ENCODE peak calls at places on chromosomes 12 and 14, in five cellular contexts. E, R, B, L and A are unnamed samples.

GRCh38 chr12:69151254-69151751 is 88.1 kb upstream of the CPSF6 start:
- DNase-seq in R (no peak), E (no peak), L (no peak), B (no peak), A (no peak)

GRCh38 chr12:116427200-116427932 is 131.8 kb upstream of the MAP1LC3B2 start:
- DNase-seq in E (no peak), R (peak; percentile 93), B (peak; percentile 23), L (peak; percentile 60), A (no peak)

GRCh38 chr14:33617154-33617553 is 333.7 kb downstream of the EGLN3 start:
- DNase-seq in E (no peak), R (peak; percentile 94), L (no peak), B (no peak), A (no peak)

GRCh38 chr12:56137853-56138571 is 9.9 kb downstream of the ESYT1 start:
- DNase-seq in R (no peak), L (no peak), E (no peak), B (no peak), A (no peak)

GRCh38 chr12:41552507-41553047 is 364.5 kb downstream of the PDZRN4 start:
- DNase-seq in L (no peak), R (peak; percentile 41), E (no peak), B (no peak), A (peak; percentile 33)

GRCh38 chr14:105472496-105472991 is 2.1 kb upstream of the CRIP2 start:
- DNase-seq in L (no peak), B (no peak), R (no peak), E (no peak), A (no peak)

GRCh38 chr12:92503977-92504966 is 198.5 kb upstream of the PLEKHG7 start:
- DNase-seq in E (no peak), R (no peak), B (no peak), L (no peak), A (no peak)

GRCh38 chr14:79093542-79093941 is 923.4 kb downstream of the NRXN3 start:
- DNase-seq in L (no peak), B (no peak), E (no peak), R (peak; percentile 61), A (no peak)

GRCh38 chr12:66813137-66813867 is 134.4 kb upstream of the GRIP1 start:
- DNase-seq in E (no peak), B (no peak), R (peak; percentile 11), L (no peak), A (peak; percentile 46)

GRCh38 chr12:107955966-107956643 is 173.0 kb upstream of the WSCD2 start:
- DNase-seq in R (no peak), L (no peak), B (no peak), E (no peak), A (no peak)

GRCh38 chr14:105495101-105495989 is 4.3 kb downstream of the TEDC1 start:
- DNase-seq in R (no peak), L (no peak), B (no peak), E (no peak), A (no peak)

GRCh38 chr14:50387543-50387942 is 9.1 kb downstream of the CDKL1 start:
- DNase-seq in L (no peak), B (no peak), E (no peak), R (no peak), A (no peak)

GRCh38 chr14:74867673-74868072 is 8.3 kb downstream of the PROX2 start:
- DNase-seq in B (no peak), R (peak; percentile 31), E (peak; percentile 22), L (no peak), A (no peak)

GRCh38 chr12:28374556-28374955 is 184.3 kb downstream of the CCDC91 start:
- DNase-seq in R (peak; percentile 28), L (no peak), E (no peak), B (no peak), A (no peak)

GRCh38 chr12:108964391-108965166 is 56.3 kb downstream of the SVOP start:
- DNase-seq in E (no peak), B (no peak), R (no peak), L (no peak), A (no peak)